ENCODE peak calls at places on chromosomes 1 and 21, in eight cellular contexts. O is PC-3; V is H9; T is left cardiac atrium; G is stimulated activated CD8-positive, alpha-beta memory T cell treated with anti-CD3 and anti-CD28 coated beads, Interleukin-15, amount 100 ng/mL, for 24 hours; U is activated CD4-positive, alpha-beta T cell treated with anti-CD3 and anti-CD28 coated beads, Interleukin-2, amount 10 ng/mL, durations not matched to agents 7 days and 5 days; F is endothelial cell; W is hypothalamus. L is an unnamed sample.

GRCh38 chr1:154972517-154973343 is 1.8 kb upstream of the CKS1B start:
- DNase-seq in O (peak; percentile 99), W (peak; percentile 15), V (peak; percentile 98), U (no peak), F (peak; percentile 79), G (no peak), T (peak; percentile 85), L (no peak)

GRCh38 chr1:100362821-100363466 is 10.6 kb downstream of the CDC14A start:
- DNase-seq in G (no peak), W (no peak), T (no peak), F (no peak), U (no peak), V (peak; percentile 58), O (no peak), L (no peak)

GRCh38 chr1:170071378-170071777 is 3.1 kb downstream of the KIFAP3 start:
- DNase-seq in G (no peak), F (no peak), W (no peak), V (no peak), U (no peak), T (no peak), O (no peak), L (no peak)

GRCh38 chr1:67713071-67713806 is 28.2 kb downstream of the GADD45A start:
- DNase-seq in U (no peak), G (no peak), T (peak; percentile 33), W (no peak), V (no peak), O (peak; percentile 96), F (no peak), L (no peak)

GRCh38 chr1:2089051-2089450 is 38.8 kb downstream of the PRKCZ start:
- DNase-seq in T (no peak), W (no peak), F (no peak), U (no peak), O (no peak), G (no peak), V (no peak), L (no peak)

GRCh38 chr1:10975567-10976326 is 36.7 kb upstream of the TARDBP start:
- DNase-seq in V (no peak), F (no peak), G (no peak), T (no peak), W (no peak), O (peak; percentile 61), U (no peak), L (no peak)

GRCh38 chr1:6450943-6451373 is 15.0 kb downstream of the TNFRSF25 start:
- DNase-seq in W (no peak), V (no peak), F (no peak), U (no peak), G (no peak), O (no peak), T (no peak), L (no peak)

GRCh38 chr1:8419172-8419571 is 101.3 kb downstream of the SLC45A1 start:
- DNase-seq in G (no peak), V (no peak), W (no peak), U (no peak), F (no peak), O (no peak), T (no peak), L (no peak)

GRCh38 chr1:239184581-239185244 is 201.7 kb upstream of the CHRM3 start:
- DNase-seq in F (no peak), V (no peak), O (no peak), T (no peak), G (no peak), U (no peak), W (no peak), L (no peak)

GRCh38 chr1:8027748-8028631 is 1.9 kb upstream of the ERRFI1 start:
- DNase-seq in O (peak; percentile 93), F (no peak), T (no peak), G (no peak), W (no peak), V (no peak), U (no peak), L (no peak)

GRCh38 chr21:26842976-26843911 is 2.0 kb downstream of the ADAMTS1 start:
- DNase-seq in U (peak; percentile 57), F (peak; percentile 62), V (peak; percentile 86), O (peak; percentile 96), W (peak; percentile 77), T (peak; percentile 93), G (no peak), L (no peak)

GRCh38 chr1:179142889-179143299 is 61.0 kb downstream of the TOR3A start:
- DNase-seq in O (peak; percentile 92), V (no peak), W (no peak), G (no peak), T (no peak), U (no peak), F (peak; percentile 29), L (no peak)

GRCh38 chr1:108327534-108328462 is 83.9 kb upstream of the NBPF4 start:
- DNase-seq in W (no peak), U (no peak), G (no peak), O (peak; percentile 19), F (no peak), V (peak; percentile 71), T (no peak), L (no peak)

GRCh38 chr21:45408811-45409261 is 3.9 kb downstream of the COL18A1 start:
- DNase-seq in U (no peak), F (no peak), G (no peak), W (no peak), V (no peak), O (no peak), T (peak; percentile 31), L (no peak)

GRCh38 chr1:70248729-70249128 is 27.5 kb downstream of the SRSF11 start:
- DNase-seq in O (no peak), G (no peak), W (no peak), V (no peak), T (no peak), U (no peak), F (no peak), L (no peak)

GRCh38 chr1:35115459-35116383 is 36.5 kb downstream of the ZMYM1 start:
- DNase-seq in U (peak; percentile 8), O (peak; percentile 46), F (no peak), G (no peak), T (no peak), W (no peak), V (no peak), L (no peak)

GRCh38 chr1:179021873-179022272 is 3.8 kb upstream of the FAM20B start:
- DNase-seq in U (no peak), O (no peak), G (no peak), V (no peak), F (no peak), W (peak; percentile 26), T (peak; percentile 36), L (no peak)

GRCh38 chr1:244144053-244144452 is 93.0 kb downstream of the ZBTB18 start:
- DNase-seq in O (no peak), U (no peak), T (no peak), G (no peak), V (no peak), F (no peak), W (no peak), L (no peak)

GRCh38 chr1:183590225-183591191 is at the start of gene NCF2:
- DNase-seq in T (no peak), G (no peak), U (peak; percentile 72), W (no peak), O (no peak), F (no peak), V (no peak), L (peak; percentile 55)

GRCh38 chr1:151346082-151346768 is 827 bp downstream of the RFX5 start:
- DNase-seq in U (no peak), F (no peak), O (no peak), T (no peak), G (no peak), V (no peak), W (peak; percentile 9), L (no peak)

GRCh38 chr1:56429288-56429687 is 150.1 kb downstream of the PLPP3 start:
- DNase-seq in V (no peak), U (no peak), F (no peak), T (no peak), G (no peak), O (no peak), W (no peak), L (no peak)

GRCh38 chr21:37208056-37208705 is 59.0 kb downstream of the VPS26C start:
- DNase-seq in V (no peak), G (no peak), O (no peak), F (no peak), T (peak; percentile 76), W (peak; percentile 46), U (peak; percentile 35), L (peak; percentile 47)

GRCh38 chr1:117060441-117061317 is 553 bp downstream of the TTF2 start:
- DNase-seq in T (no peak), U (peak; percentile 38), G (peak; percentile 12), V (no peak), O (peak; percentile 51), W (no peak), F (peak; percentile 40), L (no peak)

GRCh38 chr1:4468804-4469514 is 185.4 kb upstream of the AJAP1 start:
- DNase-seq in G (no peak), O (no peak), T (no peak), W (no peak), F (no peak), U (no peak), V (no peak), L (no peak)

GRCh38 chr1:224219612-224220011 is 36.6 kb downstream of the DEGS1 start:
- DNase-seq in T (no peak), V (no peak), G (no peak), U (no peak), F (no peak), W (no peak), O (no peak), L (no peak)

GRCh38 chr1:12244078-12244477 is 14.2 kb downstream of the VPS13D start:
- DNase-seq in F (peak; percentile 10), T (no peak), W (no peak), O (peak; percentile 37), G (no peak), V (no peak), U (no peak), L (no peak)

GRCh38 chr1:223848536-223848935 is 2.8 kb upstream of the TP53BP2 start:
- DNase-seq in F (no peak), W (no peak), O (no peak), T (no peak), U (no peak), V (no peak), G (no peak), L (no peak)

GRCh38 chr1:38641661-38642060 is 217.9 kb downstream of the RRAGC start:
- DNase-seq in W (no peak), U (no peak), V (no peak), O (no peak), T (no peak), F (no peak), G (no peak), L (no peak)

GRCh38 chr1:47128221-47128620 is 9.0 kb upstream of the CYP4A22 start:
- DNase-seq in W (no peak), T (no peak), U (no peak), G (no peak), V (no peak), O (peak; percentile 53), F (no peak), L (no peak)

GRCh38 chr1:182181167-182181572 is 119.7 kb upstream of the ZNF648 start:
- DNase-seq in O (peak; percentile 88), U (no peak), F (no peak), V (no peak), G (no peak), W (no peak), T (no peak), L (no peak)